ENCODE peak calls at places on chromosome 5, in four cellular contexts. X is K562, C is IMR-90, S is GM12878. W is an unnamed sample.

GRCh38 chr5:73370620-73371583 is 77.7 kb downstream of the FOXD1 start:
- DNase-seq in S (no peak), X (no peak), C (peak), W (peak)

GRCh38 chr5:67989457-67989856 is 226.1 kb upstream of the PIK3R1 start:
- DNase-seq in S (no peak), C (peak), X (no peak), W (no peak)

GRCh38 chr5:16540421-16540820 is 74.8 kb upstream of the ZNF622 start:
- DNase-seq in X (no peak), C (peak), S (no peak), W (no peak)

GRCh38 chr5:2165991-2166978 is 283.6 kb upstream of the IRX4 start:
- DNase-seq in S (no peak), X (no peak), C (no peak), W (no peak)

GRCh38 chr5:87589587-87589986 is 176.9 kb upstream of the CCNH start:
- DNase-seq in X (no peak), S (no peak), C (no peak), W (no peak)

GRCh38 chr5:35822541-35822940 is 34.1 kb upstream of the IL7R start:
- DNase-seq in X (no peak), S (no peak), C (no peak), W (no peak)

GRCh38 chr5:178287791-178288105 is 55.1 kb upstream of the PHYKPL start:
- DNase-seq in C (no peak), X (no peak), S (no peak), W (no peak)

GRCh38 chr5:112915831-112916230 is 6.2 kb downstream of the REEP5 start:
- DNase-seq in C (no peak), S (no peak), X (no peak), W (no peak)

GRCh38 chr5:4447657-4448056 is 692.5 kb upstream of the ADAMTS16 start:
- DNase-seq in C (no peak), S (no peak), X (no peak), W (no peak)

GRCh38 chr5:175436403-175436802 is 7.6 kb downstream of the DRD1 start:
- DNase-seq in S (no peak), C (no peak), X (no peak), W (no peak)

GRCh38 chr5:103621548-103621930 is 59.0 kb upstream of the NUDT12 start:
- DNase-seq in X (no peak), C (no peak), S (no peak), W (no peak)

GRCh38 chr5:160525471-160526261 is 104.0 kb downstream of the PTTG1 start:
- DNase-seq in S (no peak), C (no peak), X (no peak), W (no peak)

GRCh38 chr5:139215176-139215975 is 17.2 kb upstream of the SIL1 start:
- DNase-seq in X (no peak), C (no peak), S (no peak), W (no peak)

GRCh38 chr5:66849803-66850202 is 253.6 kb downstream of the MAST4 start:
- DNase-seq in X (no peak), S (no peak), C (peak), W (no peak)

GRCh38 chr5:152331718-152332117 is 73.4 kb downstream of the NMUR2 start:
- DNase-seq in C (no peak), X (no peak), S (no peak), W (no peak)

GRCh38 chr5:147193123-147193522 is 41.7 kb upstream of the STK32A start:
- DNase-seq in S (no peak), X (no peak), C (no peak), W (no peak)

GRCh38 chr5:157198277-157199058 is 17.8 kb downstream of the ITK start:
- DNase-seq in X (no peak), C (no peak), S (no peak), W (no peak)

GRCh38 chr5:6544561-6544935 is 88.3 kb downstream of the NSUN2 start:
- DNase-seq in C (no peak), S (no peak), X (no peak), W (no peak)

GRCh38 chr5:116472274-116472673 is 102.3 kb downstream of the SEMA6A start:
- DNase-seq in X (no peak), C (no peak), S (no peak), W (no peak)

GRCh38 chr5:14268236-14268701 is 125.1 kb downstream of the TRIO start:
- DNase-seq in X (peak), S (no peak), C (peak), W (peak)

GRCh38 chr5:91359957-91360609 is 23.0 kb downstream of the ARRDC3 start:
- DNase-seq in C (no peak), X (no peak), S (no peak), W (no peak)

GRCh38 chr5:139108056-139108811 is 89.9 kb downstream of the SIL1 start:
- DNase-seq in S (no peak), C (peak), X (no peak), W (no peak)

GRCh38 chr5:126031989-126032716 is 391.1 kb upstream of the GRAMD2B start:
- DNase-seq in S (no peak), X (no peak), C (peak), W (no peak)

GRCh38 chr5:95739857-95740256 is 8.7 kb downstream of the RHOBTB3 start:
- DNase-seq in C (no peak), X (no peak), S (no peak), W (no peak)

GRCh38 chr5:113447651-113448050 is 12.9 kb upstream of the TSSK1B start:
- DNase-seq in S (no peak), C (no peak), X (peak), W (peak)

GRCh38 chr5:83554686-83555085 is 83.1 kb downstream of the VCAN start:
- DNase-seq in S (no peak), C (peak), X (no peak), W (no peak)

GRCh38 chr5:74392698-74393431 is 247.7 kb downstream of the ENC1 start:
- DNase-seq in S (no peak), X (peak), C (peak), W (no peak)

GRCh38 chr5:96293966-96294886 is 138.8 kb downstream of the PCSK1 start:
- DNase-seq in C (peak), S (no peak), X (no peak), W (no peak)

GRCh38 chr5:139138790-139139189 is 59.4 kb downstream of the SIL1 start:
- DNase-seq in C (peak), S (no peak), X (no peak), W (no peak)

GRCh38 chr5:53095931-53096525 is 13.5 kb downstream of the MOCS2 start:
- DNase-seq in C (peak), S (peak), X (peak), W (peak)

GRCh38 chr5:80516826-80517225 is 28.9 kb downstream of the FAM151B start:
- DNase-seq in S (peak), X (peak), C (peak), W (peak)

GRCh38 chr5:16690243-16690839 is 73.5 kb upstream of the RETREG1 start:
- DNase-seq in C (peak), S (no peak), X (peak), W (peak)

GRCh38 chr5:106875591-106876297 is 795.0 kb downstream of the EFNA5 start:
- DNase-seq in C (peak), X (peak), S (no peak), W (peak)

GRCh38 chr5:71891856-71892255 is 172.8 kb downstream of the CARTPT start:
- DNase-seq in S (no peak), C (peak), X (no peak), W (no peak)

GRCh38 chr5:151110122-151110681 is 29.4 kb upstream of the TNIP1 start:
- DNase-seq in C (no peak), S (no peak), X (no peak), W (no peak)

GRCh38 chr5:179816401-179817070 is 4.2 kb upstream of the SQSTM1 start:
- DNase-seq in S (no peak), X (no peak), C (no peak), W (no peak)

GRCh38 chr5:177131711-177132503 is 1.7 kb upstream of the NSD1 start:
- DNase-seq in C (no peak), S (no peak), X (peak), W (no peak)
- TF ChIP-seq ELK1 in C (no peak), S (no peak), X (no peak), W (no peak)

DNA sequence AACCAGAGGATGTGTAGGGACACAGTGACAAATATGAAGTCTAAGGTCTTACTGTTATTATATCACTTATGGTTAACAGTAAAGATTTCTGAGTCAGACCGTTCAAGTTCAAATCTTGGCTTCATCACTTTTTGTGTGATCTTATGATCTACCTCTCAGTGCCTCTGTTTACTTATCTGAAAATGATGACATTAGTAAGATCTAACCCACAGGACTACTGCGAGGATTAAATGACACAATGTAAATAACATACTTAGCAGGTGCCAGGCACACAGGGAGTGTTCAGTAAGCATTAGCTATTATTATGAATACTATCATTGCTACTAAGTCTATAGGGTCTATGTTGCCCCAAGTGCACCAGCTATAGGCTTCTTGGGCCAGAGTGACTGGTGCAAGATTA is 2.0 kb downstream of the IRF1 start:
- DNase-seq in X (no peak), C (no peak), S (no peak), W (no peak)
- TF ChIP-seq ELK1 in X (no peak), C (no peak), S (no peak), W (no peak)

GRCh38 chr5:173972844-173973613 is 15.9 kb upstream of the C5orf47 start:
- DNase-seq in C (peak), X (peak), S (peak), W (peak)
- TF ChIP-seq ELK1 in C (no peak), X (no peak), S (no peak), W (no peak)

DNA sequence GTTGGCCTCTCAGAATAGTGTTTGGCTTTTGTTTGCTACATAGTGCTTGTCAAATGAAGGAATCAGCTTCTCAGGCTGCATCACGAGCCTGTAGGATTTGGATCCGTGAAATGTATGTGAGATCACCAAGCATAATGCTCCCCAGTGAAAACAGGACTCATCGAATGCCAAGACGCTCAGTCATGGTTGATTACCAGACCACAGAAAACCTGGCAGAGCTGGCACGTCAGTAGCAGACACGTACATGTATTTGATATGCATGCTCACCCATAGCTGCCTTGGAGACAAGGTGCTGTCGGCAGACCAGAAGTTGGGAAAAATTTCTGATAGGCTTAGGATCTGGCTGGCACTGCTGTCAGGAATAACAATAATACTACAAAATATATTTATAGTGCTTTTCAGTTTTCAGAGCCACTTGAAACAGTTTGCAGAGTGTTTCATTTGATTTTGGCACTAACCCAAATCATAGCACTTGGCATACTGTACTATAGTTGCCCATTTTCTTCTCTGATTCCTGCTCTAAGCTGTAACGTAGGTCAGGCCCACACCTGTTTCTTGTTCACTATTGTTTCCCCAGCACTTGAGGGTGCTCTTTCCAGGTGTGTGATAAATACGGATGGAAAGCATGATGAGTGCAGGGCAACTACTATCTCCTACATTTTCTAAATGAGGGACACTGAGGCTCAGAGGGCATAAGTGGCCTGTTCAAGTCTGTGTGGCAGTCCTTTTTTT is 226.1 kb downstream of the NR3C1 start:
- DNase-seq in S (no peak), X (no peak), C (peak), W (peak)
- TF ChIP-seq ELK1 in S (no peak), X (no peak), C (no peak), W (no peak)

GRCh38 chr5:140633081-140633471 is at the start of gene CD14:
- DNase-seq in X (no peak), S (no peak), C (no peak), W (peak)

GRCh38 chr5:140632366-140633080 is 452 bp downstream of the CD14 start:
- DNase-seq in C (peak), X (no peak), S (no peak), W (no peak)

GRCh38 chr5:140630296-140630695 is 2.7 kb downstream of the CD14 start:
- DNase-seq in S (no peak), X (no peak), C (no peak), W (no peak)

GRCh38 chr5:140631063-140631462 is 1.9 kb downstream of the CD14 start:
- DNase-seq in X (no peak), C (no peak), S (no peak), W (no peak)

GRCh38 chr5:140631831-140632365 is 1.1 kb downstream of the CD14 start:
- DNase-seq in X (no peak), S (no peak), C (no peak), W (no peak)
- TF ChIP-seq ELK1 in X (no peak), S (no peak), C (no peak), W (no peak)

DNA sequence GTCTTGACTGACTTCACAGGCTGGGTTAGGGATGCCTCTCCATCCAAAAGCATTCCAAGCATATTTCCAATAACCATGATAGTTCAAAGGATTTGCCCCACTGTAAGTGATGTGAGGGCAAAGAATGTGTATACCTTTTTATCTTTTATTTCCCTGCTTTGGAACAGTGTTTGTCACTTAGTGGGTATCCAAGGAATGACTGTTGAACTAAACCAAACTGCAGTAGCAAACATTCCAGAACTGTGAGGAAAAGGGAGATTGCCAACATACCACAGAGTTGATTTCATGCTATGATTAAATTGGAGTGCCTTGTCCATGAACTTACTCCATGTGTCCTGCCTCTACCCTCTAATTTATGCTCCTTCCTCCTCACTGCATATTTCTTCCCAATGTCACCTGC is 400.0 kb downstream of the KIAA0825 start:
- DNase-seq in X (no peak), S (no peak), C (peak), W (no peak)
- TF ChIP-seq ELK1 in X (no peak), S (no peak), C (no peak), W (no peak)

GRCh38 chr5:127957701-127958190 is 125.8 kb upstream of the SLC12A2 start:
- DNase-seq in S (no peak), C (no peak), X (no peak), W (no peak)
- TF ChIP-seq ELK1 in S (no peak), C (no peak), X (no peak), W (no peak)

DNA sequence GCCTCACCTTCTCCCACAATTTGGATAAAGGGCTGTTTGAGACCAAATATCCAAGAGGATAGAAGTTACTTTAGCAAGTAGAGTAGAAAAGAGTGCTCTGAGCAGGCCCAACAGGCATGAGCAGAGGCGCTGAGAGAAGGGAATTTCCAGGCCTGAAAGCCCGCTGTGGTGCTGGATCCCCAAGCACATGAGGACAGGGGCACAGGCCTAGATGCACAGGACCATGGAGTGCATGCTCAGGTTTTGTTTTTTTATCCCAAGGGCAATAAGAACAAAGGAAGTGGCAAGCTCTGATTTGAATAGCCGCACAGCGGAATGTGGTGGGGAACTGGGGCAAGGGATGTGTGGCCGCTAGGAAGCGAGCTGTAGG is 33.3 kb downstream of the OSMR start:
- DNase-seq in X (no peak), S (no peak), C (no peak), W (no peak)
- TF ChIP-seq ELK1 in X (no peak), S (no peak), C (no peak), W (no peak)

GRCh38 chr5:65535529-65535987 is 27.4 kb downstream of the CENPK start:
- DNase-seq in C (peak), X (no peak), S (no peak), W (no peak)
- TF ChIP-seq ELK1 in C (no peak), X (no peak), S (no peak), W (no peak)